ENCODE peak calls at places on chromosomes 7 and 10, in seven cellular contexts. P, O, U, I, D, K and Q are unnamed samples.

GRCh38 chr7:85924062-85924461 is 719.6 kb upstream of the GRM3 start:
- DNase-seq in K (no peak), O (no peak), U (no peak), I (no peak), D (no peak), P (no peak), Q (no peak)

GRCh38 chr7:27129729-27130539 is 623 bp downstream of the HOXA4 start:
- DNase-seq in U (no peak), K (no peak), I (no peak), P (no peak), D (no peak), O (peak; percentile 70), Q (peak; percentile 26)

GRCh38 chr10:95260909-95261552 is 29.8 kb downstream of the PDLIM1 start:
- DNase-seq in K (no peak), U (no peak), D (no peak), I (no peak), O (no peak), P (peak; percentile 62), Q (no peak)

GRCh38 chr7:22860784-22861482 is 38.3 kb upstream of the TOMM7 start:
- DNase-seq in I (no peak), K (no peak), P (no peak), D (peak; percentile 51), U (no peak), O (no peak), Q (no peak)

GRCh38 chr7:57579454-57579853 is 129.5 kb downstream of the ZNF716 start:
- DNase-seq in O (no peak), U (no peak), D (no peak), P (no peak), K (no peak), I (no peak), Q (no peak)

GRCh38 chr7:151245360-151246160 is 2.9 kb downstream of the SMARCD3 start:
- DNase-seq in P (no peak), I (peak; percentile 60), U (no peak), D (peak; percentile 88), K (peak; percentile 61), O (peak; percentile 47), Q (no peak)

GRCh38 chr10:62231371-62231770 is 37.3 kb downstream of the RTKN2 start:
- DNase-seq in P (peak; percentile 92), K (no peak), U (no peak), I (no peak), O (no peak), D (no peak), Q (no peak)

GRCh38 chr7:73823873-73824597 is 6.8 kb upstream of the CLDN4 start:
- DNase-seq in P (no peak), D (no peak), K (no peak), I (no peak), O (peak; percentile 6), U (no peak), Q (no peak)

GRCh38 chr10:43417950-43418768 is 9.2 kb upstream of the HNRNPF start:
- DNase-seq in P (no peak), U (no peak), I (no peak), D (no peak), K (no peak), O (no peak), Q (no peak)

GRCh38 chr10:43200538-43201390 is 62.5 kb downstream of the CSGALNACT2 start:
- DNase-seq in U (no peak), P (no peak), D (no peak), K (no peak), I (no peak), O (no peak), Q (no peak)

GRCh38 chr10:48890904-48891839 is 48.5 kb downstream of the LRRC18 start:
- DNase-seq in U (no peak), P (no peak), O (no peak), I (no peak), K (no peak), D (no peak), Q (no peak)

GRCh38 chr10:17599089-17599488 is 18.1 kb downstream of the HACD1 start:
- DNase-seq in P (peak; percentile 55), O (no peak), D (peak; percentile 35), I (no peak), U (no peak), K (peak; percentile 33), Q (no peak)

GRCh38 chr7:29434405-29434804 is 129.2 kb upstream of the PRR15 start:
- DNase-seq in U (no peak), P (no peak), O (no peak), K (peak; percentile 28), I (no peak), D (no peak), Q (no peak)

GRCh38 chr7:90595801-90596683 is at the start of gene CDK14:
- DNase-seq in I (peak; percentile 87), K (peak; percentile 90), P (peak; percentile 53), O (peak; percentile 81), D (peak; percentile 66), U (peak; percentile 78), Q (peak; percentile 68)

GRCh38 chr7:17706734-17707133 is 233.6 kb downstream of the SNX13 start:
- DNase-seq in I (peak; percentile 39), D (peak; percentile 49), U (peak; percentile 23), P (peak; percentile 72), K (peak; percentile 47), O (peak; percentile 16), Q (no peak)

GRCh38 chr10:100653957-100654834 is 91.2 kb upstream of the PAX2 start:
- DNase-seq in K (no peak), U (no peak), D (no peak), P (no peak), O (no peak), I (no peak), Q (no peak)

GRCh38 chr7:82156168-82156567 is 287.4 kb downstream of the CACNA2D1 start:
- DNase-seq in P (no peak), I (no peak), K (no peak), D (no peak), O (no peak), U (no peak), Q (no peak)

GRCh38 chr7:149125189-149125863 is 798 bp downstream of the ZNF425 start:
- DNase-seq in O (no peak), U (no peak), I (no peak), D (no peak), P (no peak), K (no peak), Q (no peak)

GRCh38 chr10:74255800-74256422 is 104.9 kb downstream of the ADK start:
- DNase-seq in D (no peak), I (no peak), P (peak; percentile 18), U (no peak), K (no peak), O (no peak), Q (no peak)

GRCh38 chr10:15315286-15315685 is 55.8 kb downstream of the FAM171A1 start:
- DNase-seq in U (no peak), P (no peak), D (no peak), O (no peak), I (no peak), K (no peak), Q (no peak)

GRCh38 chr10:22427890-22428571 is 82.7 kb downstream of the SPAG6 start:
- DNase-seq in D (peak; percentile 52), K (no peak), O (no peak), P (peak; percentile 90), I (no peak), U (no peak), Q (no peak)

GRCh38 chr7:52944916-52945315 is 90.5 kb upstream of the POM121L12 start:
- DNase-seq in I (no peak), K (no peak), D (no peak), O (no peak), U (no peak), P (no peak), Q (no peak)

GRCh38 chr10:12782537-12782936 is 219.0 kb downstream of the CCDC3 start:
- DNase-seq in D (peak; percentile 66), P (peak; percentile 29), O (peak; percentile 47), I (peak; percentile 58), K (peak; percentile 53), U (no peak), Q (no peak)

GRCh38 chr10:37734971-37735370 is 122.4 kb downstream of the ZNF248 start:
- DNase-seq in O (no peak), K (no peak), D (peak; percentile 9), U (no peak), P (peak; percentile 12), I (no peak), Q (no peak)

GRCh38 chr10:119079572-119080520 is 771 bp downstream of the EIF3A start:
- DNase-seq in U (peak; percentile 80), K (peak; percentile 75), O (peak; percentile 81), D (peak; percentile 80), I (peak; percentile 59), P (peak; percentile 75), Q (peak; percentile 63)
- TF ChIP-seq POLR2A in U (no peak), K (no peak), O (no peak), D (peak; percentile 42), I (no peak), P (no peak), Q (no peak)

GRCh38 chr10:129400426-129400825 is 66.6 kb upstream of the MGMT start:
- DNase-seq in K (no peak), U (no peak), I (no peak), O (no peak), P (no peak), D (no peak), Q (no peak)
- H3K27ac ChIP-seq in K (no peak overlapping the region), U (no peak overlapping the region), I (no peak overlapping the region), O (no peak overlapping the region), P (no peak overlapping the region), D (no peak overlapping the region), Q (no peak overlapping the region)

DNA sequence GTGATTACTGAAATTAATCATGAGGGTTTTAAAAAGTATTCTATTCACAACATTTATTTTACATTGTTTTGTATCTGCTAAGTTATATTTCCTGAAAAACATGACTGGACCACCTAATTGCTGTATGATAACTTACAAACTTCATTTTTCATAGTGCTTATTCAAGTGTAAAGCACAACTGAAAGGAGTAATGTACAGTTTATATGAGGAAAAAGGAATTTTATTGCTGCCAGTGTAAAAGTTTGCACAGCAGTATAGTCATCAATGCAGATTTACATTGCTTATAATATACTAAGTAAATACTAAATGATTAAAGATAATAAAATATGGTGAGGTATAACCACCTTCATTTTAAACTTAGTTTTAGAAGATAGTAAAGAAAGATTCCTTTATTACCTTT is 4.0 kb downstream of the PTEN start:
- DNase-seq in U (no peak), O (no peak), P (no peak), I (no peak), K (no peak), D (no peak), Q (no peak)
- H3K4me3 ChIP-seq in U (peak overlapping the region; percentile 67), O (peak overlapping the region; percentile 77), P (peak overlapping the region; percentile 73), I (peak overlapping the region; percentile 54), K (no peak overlapping the region), D (peak overlapping the region; percentile 78), Q (peak overlapping the region; percentile 91)

GRCh38 chr10:110498087-110498981 is 627 bp downstream of the DUSP5 start:
- DNase-seq in P (peak; percentile 48), I (peak; percentile 59), U (peak; percentile 51), O (peak; percentile 52), D (no peak), K (peak; percentile 65), Q (no peak)
- TF ChIP-seq POLR2A in P (peak; percentile 21), I (no peak), U (no peak), O (no peak), D (peak; percentile 17), K (no peak), Q (no peak)